ENCODE peak calls at places on chromosomes 11 and 22, in ten cellular contexts. Y is nephron progenitor cell, L is cardiac fibroblast, R is Calu3, U is MM.1S, S is GM12865, D is neural crest cell, O is IMR-90, V is body of pancreas, G is brain microvascular endothelial cell. J is an unnamed sample.

GRCh38 chr11:70931430-70931829 is 320.9 kb downstream of the SHANK2 start:
- DNase-seq in Y (no peak), L (no peak), R (no peak), U (no peak), S (no peak), D (no peak), O (no peak), V (no peak), G (no peak), J (no peak)

GRCh38 chr11:94882931-94883330 is 90.4 kb downstream of the CWC15 start:
- DNase-seq in Y (no peak), L (peak; percentile 12), R (no peak), U (no peak), S (no peak), D (no peak), O (no peak), V (no peak), G (no peak), J (no peak)

GRCh38 chr22:39317084-39317755 is 2.2 kb downstream of the RPL3 start:
- DNase-seq in Y (no peak), L (peak; percentile 42), R (no peak), U (peak; percentile 72), S (peak; percentile 64), D (no peak), O (no peak), V (no peak), G (no peak), J (peak; percentile 53)

GRCh38 chr11:94525933-94526332 is 13.7 kb downstream of the C11orf97 start:
- DNase-seq in Y (no peak), L (peak; percentile 84), R (peak; percentile 68), U (no peak), S (no peak), D (no peak), O (peak; percentile 74), V (peak; percentile 65), G (peak; percentile 65), J (no peak)

GRCh38 chr22:30266445-30267381 is at the start of gene OSM:
- DNase-seq in Y (no peak), L (no peak), R (no peak), U (no peak), S (peak; percentile 69), D (no peak), O (no peak), V (peak; percentile 73), G (no peak), J (peak; percentile 92)

GRCh38 chr11:34640050-34640971 is 19.4 kb downstream of the EHF start:
- DNase-seq in Y (no peak), L (no peak), R (peak; percentile 88), U (no peak), S (no peak), D (no peak), O (no peak), V (peak; percentile 92), G (no peak), J (no peak)

GRCh38 chr11:933936-934335 is 8.3 kb downstream of the AP2A2 start:
- DNase-seq in Y (no peak), L (no peak), R (no peak), U (no peak), S (no peak), D (no peak), O (no peak), V (no peak), G (no peak), J (no peak)

GRCh38 chr22:47161631-47162030 is 399.2 kb downstream of the TBC1D22A start:
- DNase-seq in Y (no peak), L (no peak), R (no peak), U (no peak), S (no peak), D (no peak), O (no peak), V (no peak), G (no peak), J (peak; percentile 54)

GRCh38 chr11:67031791-67032561 is 9.0 kb downstream of the SYT12 start:
- DNase-seq in Y (no peak), L (peak; percentile 68), R (no peak), U (no peak), S (no peak), D (no peak), O (peak; percentile 80), V (no peak), G (peak; percentile 71), J (no peak)

GRCh38 chr22:19942886-19943664 is 1.5 kb upstream of the TXNRD2 start:
- DNase-seq in Y (no peak), L (peak; percentile 95), R (no peak), U (no peak), S (no peak), D (no peak), O (peak; percentile 94), V (peak; percentile 68), G (peak; percentile 87), J (peak; percentile 80)

GRCh38 chr22:19942071-19942885 is 660 bp upstream of the TXNRD2 start:
- DNase-seq in Y (no peak), L (peak; percentile 76), R (no peak), U (peak; percentile 10), S (peak; percentile 51), D (no peak), O (peak; percentile 69), V (no peak), G (peak; percentile 56), J (peak; percentile 88)

GRCh38 chr22:19951351-19951750 is 9.7 kb upstream of the TXNRD2 start:
- DNase-seq in Y (no peak), L (no peak), R (no peak), U (no peak), S (no peak), D (no peak), O (no peak), V (peak; percentile 53), G (no peak), J (no peak)

GRCh38 chr22:19943665-19944026 is 2.0 kb upstream of the TXNRD2 start:
- DNase-seq in Y (no peak), L (peak; percentile 72), R (no peak), U (peak; percentile 14), S (peak; percentile 37), D (no peak), O (peak; percentile 76), V (no peak), G (peak; percentile 70), J (peak; percentile 96)

GRCh38 chr22:19948057-19948760 is 6.6 kb upstream of the TXNRD2 start:
- DNase-seq in Y (no peak), L (no peak), R (no peak), U (no peak), S (no peak), D (no peak), O (no peak), V (no peak), G (no peak), J (no peak)
- TF ChIP-seq CTCF in Y (peak; percentile 5), L (no peak), R (no peak), U (no peak), S (no peak), D (no peak), O (no peak), V (no peak), G (no peak), J (no peak)

GRCh38 chr22:49768511-49768910 is 59.2 kb downstream of the BRD1 start:
- DNase-seq in Y (no peak), L (no peak), R (no peak), U (no peak), S (no peak), D (no peak), O (no peak), V (no peak), G (no peak), J (no peak)
- TF ChIP-seq CTCF in Y (no peak), L (no peak), R (no peak), U (no peak), S (no peak), D (no peak), O (no peak), V (no peak), G (no peak), J (no peak)

GRCh38 chr11:39675171-39675570 is 1784.3 kb downstream of the LRRC4C start:
- DNase-seq in Y (no peak), L (no peak), R (no peak), U (no peak), S (no peak), D (no peak), O (no peak), V (no peak), G (no peak), J (no peak)
- TF ChIP-seq CTCF in Y (no peak), L (no peak), R (no peak), U (no peak), S (no peak), D (no peak), O (no peak), V (no peak), G (no peak), J (no peak)

GRCh38 chr22:40922484-40923303 is 28.5 kb upstream of the RBX1 start:
- DNase-seq in Y (no peak), L (peak; percentile 82), R (peak; percentile 28), U (peak; percentile 59), S (peak; percentile 72), D (peak; percentile 15), O (peak; percentile 72), V (peak; percentile 21), G (peak; percentile 24), J (peak; percentile 70)

GRCh38 chr22:40919446-40919845 is 31.7 kb upstream of the RBX1 start:
- DNase-seq in Y (no peak), L (no peak), R (no peak), U (no peak), S (no peak), D (no peak), O (no peak), V (no peak), G (no peak), J (no peak)

GRCh38 chr22:40920526-40920925 is 30.7 kb upstream of the RBX1 start:
- DNase-seq in Y (no peak), L (no peak), R (no peak), U (no peak), S (no peak), D (no peak), O (peak; percentile 6), V (no peak), G (no peak), J (no peak)
- TF ChIP-seq CTCF in Y (no peak), L (no peak), R (no peak), U (no peak), S (no peak), D (no peak), O (no peak), V (no peak), G (no peak), J (no peak)

DNA sequence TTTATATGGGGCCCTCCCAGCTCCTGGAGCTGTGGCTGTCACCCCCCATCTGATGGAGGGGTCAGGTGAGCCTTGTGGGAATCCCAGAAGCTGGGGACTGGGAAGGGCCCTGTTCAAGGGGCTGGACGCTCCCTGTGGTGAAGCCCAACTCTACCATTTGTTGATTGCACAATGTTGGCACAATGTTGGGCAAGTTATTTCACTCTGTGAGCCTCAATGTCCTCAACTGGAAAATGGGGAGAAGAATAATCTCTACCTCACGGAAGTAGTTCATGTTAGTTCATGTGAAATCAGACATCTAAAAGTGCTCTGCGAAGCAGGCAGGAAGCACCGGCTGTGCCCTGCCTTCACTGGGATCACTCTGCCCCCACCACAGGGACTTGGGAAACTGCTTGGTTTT is 817 bp upstream of the PRR5 start:
- DNase-seq in Y (no peak), L (no peak), R (no peak), U (no peak), S (no peak), D (no peak), O (no peak), V (no peak), G (no peak), J (no peak)
- TF ChIP-seq CTCF in Y (no peak), L (no peak), R (no peak), U (no peak), S (no peak), D (no peak), O (no peak), V (no peak), G (no peak), J (no peak)

J was measured in NB4.